ENCODE peak calls at places on chromosomes 11 and 22, in four cellular contexts. F is choroid plexus epithelial cell, M is heart left ventricle, J is AG04450. D is an unnamed sample.

GRCh38 chr11:104984818-104985217 is 16.4 kb upstream of the CASP4 start:
- DNase-seq in F (no peak), M (no peak), J (no peak), D (no peak)

GRCh38 chr22:26466196-26466595 is 17.4 kb downstream of the HPS4 start:
- DNase-seq in F (no peak), M (no peak), J (no peak), D (no peak)

GRCh38 chr11:92376680-92377079 is 152.1 kb downstream of the FAT3 start:
- DNase-seq in F (no peak), M (no peak), J (no peak), D (no peak)

GRCh38 chr11:69284081-69284511 is 9.9 kb upstream of the MYEOV start:
- DNase-seq in F (no peak), M (no peak), J (no peak), D (no peak)

GRCh38 chr22:47123006-47123826 is 360.8 kb downstream of the TBC1D22A start:
- DNase-seq in F (no peak), M (no peak), J (no peak), D (no peak)

GRCh38 chr22:47564158-47564450 is 801.7 kb downstream of the TBC1D22A start:
- DNase-seq in F (no peak), M (peak), J (no peak), D (no peak)

GRCh38 chr22:38469306-38469781 is 1.4 kb downstream of the KDELR3 start:
- DNase-seq in F (no peak), M (no peak), J (no peak), D (no peak)

GRCh38 chr11:69524991-69525411 is 43.5 kb downstream of the LINC01488 start:
- DNase-seq in F (no peak), M (no peak), J (no peak), D (no peak)

GRCh38 chr11:26741036-26741435 is 19.2 kb upstream of the SLC5A12 start:
- DNase-seq in F (peak), M (no peak), J (no peak), D (no peak)

GRCh38 chr11:34028407-34028804 is 23.1 kb upstream of the CAPRIN1 start:
- DNase-seq in F (no peak), M (peak), J (no peak), D (no peak)

GRCh38 chr11:113773092-113773415 is 438 bp downstream of the ZW10 start:
- DNase-seq in F (peak), M (no peak), J (no peak), D (no peak)

GRCh38 chr11:61783717-61784505 is 8.5 kb downstream of the TMEM258 start:
- DNase-seq in F (peak), M (no peak), J (no peak), D (no peak)

GRCh38 chr22:41479671-41480396 is 10.9 kb downstream of the ACO2 start:
- DNase-seq in F (peak), M (no peak), J (no peak), D (no peak)

GRCh38 chr22:20843501-20843900 is 15.1 kb downstream of the PI4KA start:
- DNase-seq in F (no peak), M (no peak), J (no peak), D (no peak)

GRCh38 chr11:2156416-2157182 is 4.4 kb downstream of the INS start:
- DNase-seq in F (peak), M (peak), J (no peak), D (no peak)

GRCh38 chr22:27913162-27913741 is 5.8 kb downstream of the PITPNB start:
- DNase-seq in F (peak), M (no peak), J (no peak), D (no peak)

GRCh38 chr11:64248578-64248977 is 1.8 kb upstream of the PPP1R14B start:
- DNase-seq in F (no peak), M (no peak), J (no peak), D (no peak)

GRCh38 chr11:130180491-130180890 is 20.9 kb downstream of the ST14 start:
- DNase-seq in F (peak), M (no peak), J (no peak), D (no peak)

GRCh38 chr11:130179396-130180306 is 20.1 kb downstream of the ST14 start:
- DNase-seq in F (no peak), M (no peak), J (no peak), D (no peak)

GRCh38 chr11:130180896-130181294 is 21.3 kb downstream of the ST14 start:
- DNase-seq in F (no peak), M (no peak), J (no peak), D (no peak)

GRCh38 chr11:130178992-130179391 is 19.4 kb downstream of the ST14 start:
- DNase-seq in F (no peak), M (no peak), J (no peak), D (no peak)

GRCh38 chr11:130181295-130182272 is 22.0 kb downstream of the ST14 start:
- DNase-seq in F (peak), M (no peak), J (peak), D (no peak)
- TF ChIP-seq CTCF in F (no peak), M (no peak), J (no peak), D (no peak)

DNA sequence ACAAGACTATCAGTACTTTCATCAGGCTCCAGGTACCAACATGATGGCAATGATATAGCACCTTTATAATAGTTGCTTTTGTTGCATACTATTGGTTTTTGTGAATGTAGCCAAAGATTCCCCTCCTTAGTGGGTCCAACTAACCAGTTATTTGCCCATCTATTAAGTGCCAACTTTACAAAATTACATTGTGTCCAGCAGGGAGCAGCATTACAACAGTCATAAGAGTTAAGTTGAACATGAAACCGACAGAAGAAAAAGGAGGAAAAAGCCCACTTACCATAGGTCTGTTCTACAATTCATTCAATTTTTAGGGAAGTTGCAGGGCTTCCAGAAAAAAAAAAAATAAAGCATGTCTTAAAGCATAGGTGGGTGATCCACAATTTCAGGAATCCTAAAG is 21.6 kb downstream of the IMMP1L start:
- DNase-seq in F (peak), M (no peak), J (peak), D (no peak)
- TF ChIP-seq CTCF in F (peak), M (peak), J (peak), D (peak)

GRCh38 chr11:43937434-43938411 is 4.7 kb upstream of the C11orf96 start:
- DNase-seq in F (peak), M (no peak), J (no peak), D (no peak)
- TF ChIP-seq CTCF in F (peak), M (no peak), J (peak), D (peak)

GRCh38 chr11:8756201-8756600 is 73.6 kb downstream of the RPL27A start:
- DNase-seq in F (no peak), M (no peak), J (no peak), D (no peak)

GRCh38 chr11:8757533-8757932 is 74.9 kb downstream of the RPL27A start:
- DNase-seq in F (no peak), M (no peak), J (no peak), D (no peak)

GRCh38 chr11:8757047-8757446 is 74.5 kb downstream of the RPL27A start:
- DNase-seq in F (no peak), M (no peak), J (no peak), D (no peak)

GRCh38 chr11:8758619-8759169 is 76.1 kb downstream of the RPL27A start:
- DNase-seq in F (no peak), M (no peak), J (no peak), D (no peak)

DNA sequence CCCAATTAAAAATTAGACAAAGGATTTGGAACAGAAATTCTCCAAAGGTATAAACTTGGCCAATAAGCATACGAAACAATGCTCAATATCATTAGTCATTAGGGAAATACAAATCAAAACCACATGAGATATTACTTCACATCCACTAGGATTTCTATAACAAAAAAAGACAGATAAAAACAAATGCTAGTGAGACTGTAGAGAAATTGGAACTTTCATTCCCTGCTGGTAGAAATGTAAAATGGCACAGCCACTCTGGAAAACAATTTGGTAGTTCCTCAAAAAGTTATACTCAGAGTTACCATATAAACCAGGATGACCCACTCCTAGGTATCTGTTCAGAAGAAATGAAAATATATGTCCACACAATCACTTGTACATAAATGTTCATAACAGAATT is 71.6 kb downstream of the RPL27A start:
- DNase-seq in F (no peak), M (no peak), J (no peak), D (no peak)
- TF ChIP-seq CTCF in F (peak), M (no peak), J (peak), D (peak)

DNA sequence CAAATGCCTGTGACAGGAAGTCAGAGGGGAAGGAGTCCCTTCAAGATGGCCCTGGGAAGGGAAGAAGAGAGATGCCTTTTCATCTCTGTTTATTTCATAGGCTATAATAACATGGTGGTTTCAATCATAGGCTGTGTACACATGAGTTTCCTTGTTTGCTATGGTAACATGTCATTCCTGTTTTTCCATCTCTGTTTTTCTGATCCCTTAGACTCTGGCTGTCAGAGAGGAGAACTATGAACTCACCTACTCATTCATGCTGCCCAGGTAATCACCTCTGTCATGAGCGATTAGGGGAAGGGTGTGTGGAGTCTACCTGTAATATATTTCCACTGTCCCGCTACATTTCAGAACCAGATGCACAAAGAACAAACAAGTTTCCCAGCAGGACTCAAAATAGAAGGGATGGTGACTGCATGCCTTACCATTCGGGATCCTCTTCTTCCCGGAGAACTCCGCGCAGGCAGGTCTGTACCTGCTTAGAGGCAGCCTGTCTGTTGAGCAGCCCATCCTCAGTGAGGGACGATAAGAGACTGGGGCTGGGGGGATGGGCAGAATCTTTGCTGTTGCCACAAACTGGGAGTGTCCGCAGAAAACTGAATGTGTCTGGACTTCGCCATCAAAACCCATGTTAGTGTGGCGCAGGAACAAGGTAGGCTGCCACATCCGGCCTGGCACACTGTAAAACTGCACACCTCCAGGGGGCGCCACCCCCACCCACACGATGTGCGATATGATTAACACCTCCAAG is 7.1 kb upstream of the PEX26 start:
- DNase-seq in F (no peak), M (no peak), J (no peak), D (no peak)
- TF ChIP-seq CTCF in F (peak), M (no peak), J (peak), D (peak)

DNA sequence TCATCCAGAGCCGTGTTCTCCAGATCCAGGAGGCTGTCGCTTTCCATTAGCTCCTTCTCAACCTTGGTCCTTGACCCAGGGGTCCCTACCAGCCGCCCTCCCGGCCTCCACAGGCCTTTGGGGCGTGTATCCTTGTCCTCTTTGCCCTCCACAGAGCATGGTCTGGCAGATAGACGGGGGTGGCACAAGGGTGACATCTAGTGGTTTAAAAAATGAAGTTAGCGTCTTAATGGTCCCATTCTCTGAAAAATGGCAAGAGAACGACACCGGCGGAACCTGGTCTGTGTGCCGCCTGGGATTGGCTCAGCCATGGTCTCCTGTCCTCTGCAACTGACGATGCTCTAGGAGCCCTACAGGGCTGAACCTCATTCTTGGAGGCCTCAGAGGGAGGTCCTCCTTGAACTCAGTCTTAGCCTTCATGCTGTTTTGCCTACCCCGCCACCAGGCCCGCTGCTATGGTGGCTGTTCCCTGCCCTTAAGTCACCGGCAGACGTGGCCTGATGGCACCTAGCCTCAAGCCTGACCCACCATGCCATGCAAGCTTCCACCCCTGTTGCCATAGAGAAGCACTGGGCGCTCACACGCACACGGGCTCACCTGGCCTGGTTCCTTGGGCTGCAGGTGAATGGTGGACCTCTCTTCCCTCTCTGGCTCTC is 152.1 kb upstream of the SYN3 start:
- DNase-seq in F (peak), M (no peak), J (no peak), D (no peak)
- TF ChIP-seq CTCF in F (peak), M (peak), J (peak), D (peak)

DNA sequence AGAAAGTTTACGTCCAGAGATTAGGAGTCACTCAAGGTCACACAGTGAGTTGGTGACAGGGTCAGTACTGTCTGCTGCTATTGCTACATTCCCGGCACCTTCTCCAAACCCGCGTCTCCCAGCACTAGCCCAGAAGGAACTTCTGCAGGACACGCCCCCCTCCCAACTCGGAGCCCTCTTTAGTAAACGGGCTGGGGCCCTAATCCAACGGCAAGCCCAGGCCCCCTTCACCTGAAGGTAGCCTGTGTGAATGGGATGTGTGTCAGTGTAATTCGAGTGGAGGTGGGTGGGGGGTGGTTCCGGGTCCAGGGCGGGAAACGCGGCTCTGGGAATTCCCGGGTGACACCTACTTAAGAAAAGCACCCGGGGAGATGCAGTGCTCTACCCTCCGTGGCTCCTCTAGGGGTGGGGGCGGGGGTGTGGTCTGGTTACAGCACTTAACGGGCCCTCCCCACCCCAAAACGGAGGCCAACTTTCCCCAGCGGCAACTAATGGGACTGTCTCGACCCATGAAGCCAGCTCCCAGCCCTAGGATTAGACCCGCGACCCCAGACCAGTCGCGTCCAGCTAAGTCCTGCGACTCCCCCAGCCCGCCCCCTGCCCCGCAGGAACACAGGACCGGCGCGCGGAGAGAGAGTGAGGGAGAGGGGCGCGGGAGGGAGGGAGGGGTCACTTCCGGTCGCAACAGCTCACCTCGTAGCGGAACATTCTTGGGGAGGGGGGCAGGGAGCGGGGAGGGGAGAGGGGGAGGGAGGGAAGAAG is 468 bp downstream of the PATL1 start:
- DNase-seq in F (peak), M (peak), J (no peak), D (no peak)
- TF ChIP-seq CTCF in F (peak), M (no peak), J (peak), D (peak)

GRCh38 chr11:115580416-115580815 is 76.2 kb upstream of the CADM1 start:
- DNase-seq in F (no peak), M (no peak), J (no peak), D (no peak)

GRCh38 chr11:115579181-115579825 is 75.1 kb upstream of the CADM1 start:
- DNase-seq in F (no peak), M (no peak), J (no peak), D (no peak)

GRCh38 chr11:115581871-115582639 is 77.8 kb upstream of the CADM1 start:
- DNase-seq in F (no peak), M (no peak), J (no peak), D (no peak)

GRCh38 chr11:115578275-115578674 is 74.1 kb upstream of the CADM1 start:
- DNase-seq in F (no peak), M (no peak), J (no peak), D (no peak)

GRCh38 chr11:115580927-115581680 is 76.9 kb upstream of the CADM1 start:
- DNase-seq in F (no peak), M (peak), J (no peak), D (peak)
- TF ChIP-seq CTCF in F (no peak), M (no peak), J (no peak), D (no peak)

GRCh38 chr11:110474578-110474977 is 44.8 kb downstream of the FDX1 start:
- DNase-seq in F (no peak), M (no peak), J (no peak), D (no peak)

GRCh38 chr11:110478410-110478809 is 48.7 kb downstream of the FDX1 start:
- DNase-seq in F (peak), M (no peak), J (no peak), D (no peak)

GRCh38 chr11:110479070-110479444 is 49.3 kb downstream of the FDX1 start:
- DNase-seq in F (no peak), M (no peak), J (no peak), D (no peak)

GRCh38 chr11:110481523-110481922 is 51.8 kb downstream of the FDX1 start:
- DNase-seq in F (no peak), M (no peak), J (no peak), D (no peak)

DNA sequence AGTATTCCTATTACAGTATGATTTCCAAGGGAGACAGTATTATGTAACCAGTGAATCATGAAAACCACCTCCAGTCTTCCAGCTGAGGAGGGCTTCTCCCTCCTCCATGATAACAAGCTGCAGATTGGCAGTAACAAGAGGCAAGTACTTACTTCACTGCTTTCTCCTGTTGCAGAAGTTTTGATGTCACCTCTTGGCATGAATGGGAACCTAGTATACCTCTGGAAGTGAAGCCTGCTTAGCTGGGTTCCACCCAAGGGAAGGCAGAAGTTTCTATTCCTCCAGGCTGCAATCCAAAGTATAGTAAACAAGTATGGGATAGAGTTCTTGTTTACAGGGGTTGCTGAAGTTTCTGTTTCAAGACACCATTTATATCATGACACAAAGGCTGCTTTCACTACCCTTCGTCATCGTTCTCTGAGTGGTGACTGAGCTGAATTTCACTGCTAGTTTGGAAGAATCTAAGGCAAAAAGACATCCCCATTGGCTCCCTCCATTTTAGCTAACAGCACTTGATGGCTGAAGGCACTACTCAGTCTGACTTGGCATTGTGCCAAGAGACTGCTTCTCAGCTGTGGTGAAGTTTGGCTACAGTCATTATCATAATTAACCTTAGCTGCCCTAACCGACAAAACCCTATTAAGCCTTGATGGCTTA is 49.8 kb downstream of the FDX1 start:
- DNase-seq in F (peak), M (no peak), J (peak), D (peak)
- TF ChIP-seq CTCF in F (no peak), M (no peak), J (no peak), D (no peak)

DNA sequence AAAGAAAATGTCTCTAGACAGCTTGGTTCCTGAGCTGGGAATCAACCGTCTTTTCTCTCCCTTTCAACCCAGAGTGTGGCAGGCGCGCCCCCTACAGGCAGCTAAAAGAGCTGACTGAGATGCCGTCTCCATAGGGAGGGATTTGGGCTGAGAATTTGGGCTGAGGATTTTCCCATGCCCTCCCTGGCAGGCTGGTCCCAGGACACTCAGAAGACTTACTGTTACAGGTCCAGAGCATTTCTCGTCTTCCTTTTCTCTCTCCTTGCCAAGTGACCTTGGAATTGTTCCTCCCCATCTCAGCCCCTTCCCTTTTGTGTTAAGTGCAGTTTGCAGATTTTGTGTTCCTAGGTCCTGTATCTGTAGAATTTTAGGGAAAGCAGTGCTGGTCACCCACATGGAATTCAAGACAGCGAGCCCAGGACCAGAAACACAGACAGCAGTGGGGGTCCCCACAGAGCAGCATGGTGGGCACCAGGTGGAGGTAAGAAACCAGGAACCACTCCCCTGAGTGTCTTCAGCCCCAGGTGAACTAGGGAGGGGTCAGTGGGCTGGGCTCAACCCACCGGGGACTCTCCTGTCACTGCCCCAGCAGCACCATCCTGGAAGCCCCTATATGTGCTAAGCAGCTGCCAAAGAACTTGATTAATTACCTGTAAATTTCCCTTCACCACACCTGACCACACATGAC is 9.9 kb upstream of the IGLL5 start:
- DNase-seq in F (peak), M (peak), J (peak), D (no peak)
- TF ChIP-seq CTCF in F (peak), M (peak), J (peak), D (peak)